ENCODE peak calls at places on chromosomes 7 and 10, in five cellular contexts. One of them, this sample, is unnamed.
A peak's percentile ranks its signal among the peaks of the same experiment; 100 is the strongest.

GRCh38 chr10:131094406-131095108 is 217.0 kb downstream of the TCERG1L start:
- DNase-seq in CD4-positive, alpha-beta memory T cell: no peak
- DNase-seq in lung: no peak
- DNase-seq in heart left ventricle: no peak
- DNase-seq in SJSA1: no peak
- DNase-seq in this sample: no peak

GRCh38 chr10:6151087-6151977 is 51.4 kb upstream of the PFKFB3 start:
- DNase-seq in CD4-positive, alpha-beta memory T cell: no peak
- DNase-seq in lung: peak; percentile 72
- DNase-seq in heart left ventricle: peak; percentile 63
- DNase-seq in SJSA1: no peak
- DNase-seq in this sample: peak; percentile 28

GRCh38 chr7:132764762-132765161 is 188.5 kb upstream of the PLXNA4 start:
- DNase-seq in CD4-positive, alpha-beta memory T cell: no peak
- DNase-seq in lung: no peak
- DNase-seq in heart left ventricle: no peak
- DNase-seq in SJSA1: no peak
- DNase-seq in this sample: no peak

GRCh38 chr7:114412548-114412947 is 2.1 kb upstream of the FOXP2 start:
- DNase-seq in CD4-positive, alpha-beta memory T cell: no peak
- DNase-seq in lung: no peak
- DNase-seq in heart left ventricle: no peak
- DNase-seq in SJSA1: no peak
- DNase-seq in this sample: no peak

GRCh38 chr10:103932996-103933395 is 15.0 kb upstream of the STN1 start:
- DNase-seq in CD4-positive, alpha-beta memory T cell: no peak
- DNase-seq in lung: no peak
- DNase-seq in heart left ventricle: no peak
- DNase-seq in SJSA1: no peak
- DNase-seq in this sample: no peak

GRCh38 chr10:6052247-6053221 is 9.6 kb downstream of the IL2RA start:
- DNase-seq in CD4-positive, alpha-beta memory T cell: peak; percentile 91
- DNase-seq in lung: no peak
- DNase-seq in heart left ventricle: no peak
- DNase-seq in SJSA1: no peak
- DNase-seq in this sample: peak; percentile 77

GRCh38 chr7:144011458-144012230 is 11.5 kb downstream of the OR6B1 start:
- DNase-seq in CD4-positive, alpha-beta memory T cell: no peak
- DNase-seq in lung: no peak
- DNase-seq in heart left ventricle: no peak
- DNase-seq in SJSA1: no peak
- DNase-seq in this sample: no peak

GRCh38 chr7:66152538-66153191 is 38.0 kb downstream of the CRCP start:
- DNase-seq in CD4-positive, alpha-beta memory T cell: no peak
- DNase-seq in lung: no peak
- DNase-seq in heart left ventricle: no peak
- DNase-seq in SJSA1: peak; percentile 96
- DNase-seq in this sample: no peak

GRCh38 chr10:3523309-3524050 is 261.5 kb downstream of the KLF6 start:
- DNase-seq in CD4-positive, alpha-beta memory T cell: no peak
- DNase-seq in lung: no peak
- DNase-seq in heart left ventricle: no peak
- DNase-seq in SJSA1: no peak
- DNase-seq in this sample: no peak

GRCh38 chr10:99694171-99694570 is 34.9 kb downstream of the ENTPD7 start:
- DNase-seq in CD4-positive, alpha-beta memory T cell: no peak
- DNase-seq in lung: no peak
- DNase-seq in heart left ventricle: no peak
- DNase-seq in SJSA1: peak; percentile 75
- DNase-seq in this sample: no peak

GRCh38 chr10:79413196-79413595 is 32.2 kb downstream of the ZCCHC24 start:
- DNase-seq in CD4-positive, alpha-beta memory T cell: no peak
- DNase-seq in lung: no peak
- DNase-seq in heart left ventricle: no peak
- DNase-seq in SJSA1: peak; percentile 37
- DNase-seq in this sample: no peak

GRCh38 chr7:36357054-36357453 is 32.6 kb upstream of the ANLN start:
- DNase-seq in CD4-positive, alpha-beta memory T cell: no peak
- DNase-seq in lung: no peak
- DNase-seq in heart left ventricle: no peak
- DNase-seq in SJSA1: no peak
- DNase-seq in this sample: no peak

GRCh38 chr7:36360244-36360643 is 29.4 kb upstream of the ANLN start:
- DNase-seq in CD4-positive, alpha-beta memory T cell: no peak
- DNase-seq in lung: no peak
- DNase-seq in heart left ventricle: no peak
- DNase-seq in SJSA1: no peak
- DNase-seq in this sample: no peak

GRCh38 chr7:36361227-36361626 is 28.4 kb upstream of the ANLN start:
- DNase-seq in CD4-positive, alpha-beta memory T cell: no peak
- DNase-seq in lung: no peak
- DNase-seq in heart left ventricle: no peak
- DNase-seq in SJSA1: no peak
- DNase-seq in this sample: no peak

GRCh38 chr7:36355490-36355889 is 34.2 kb upstream of the ANLN start:
- DNase-seq in CD4-positive, alpha-beta memory T cell: no peak
- DNase-seq in lung: no peak
- DNase-seq in heart left ventricle: no peak
- DNase-seq in SJSA1: no peak
- DNase-seq in this sample: no peak

GRCh38 chr7:36358589-36358988 is 31.1 kb upstream of the ANLN start:
- DNase-seq in CD4-positive, alpha-beta memory T cell: no peak
- DNase-seq in lung: no peak
- DNase-seq in heart left ventricle: no peak
- DNase-seq in SJSA1: no peak
- DNase-seq in this sample: no peak
- H3K27me3 ChIP-seq in CD4-positive, alpha-beta memory T cell: no peaks in the 10 kb centered on the region
- H3K27me3 ChIP-seq in lung: no peaks in the 10 kb centered on the region
- H3K27me3 ChIP-seq in heart left ventricle: no peaks in the 10 kb centered on the region
- H3K27me3 ChIP-seq in SJSA1: no peaks in the 10 kb centered on the region
- H3K27me3 ChIP-seq in this sample: peaks cover 23% of the 10 kb centered on the region

DNA sequence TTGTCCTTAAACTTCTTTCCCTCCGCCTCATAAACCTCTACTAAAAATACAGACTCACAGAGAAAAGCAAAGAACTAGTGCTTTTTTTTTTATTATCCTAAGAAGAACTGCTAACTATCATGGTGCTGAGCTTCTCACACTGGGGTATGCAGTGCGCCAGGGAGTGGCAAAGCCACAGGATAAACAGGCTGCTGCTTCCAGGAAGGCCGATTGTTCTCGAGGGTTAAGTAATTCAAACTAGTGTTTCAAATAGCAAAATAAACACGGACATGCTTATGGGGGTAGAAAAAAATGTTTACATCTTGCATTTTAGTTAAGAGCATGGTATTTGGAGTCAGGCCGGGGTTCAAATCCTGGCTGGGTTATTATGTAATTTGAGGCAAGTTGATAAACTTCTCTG is 157.0 kb downstream of the TAX1BP1 start:
- DNase-seq in CD4-positive, alpha-beta memory T cell: no peak
- DNase-seq in lung: peak; percentile 36
- DNase-seq in heart left ventricle: no peak
- DNase-seq in SJSA1: peak; percentile 76
- DNase-seq in this sample: no peak
- H3K27ac ChIP-seq in CD4-positive, alpha-beta memory T cell: no peak overlapping the region
- H3K27ac ChIP-seq in lung: no peak overlapping the region
- H3K27ac ChIP-seq in heart left ventricle: no peak overlapping the region
- H3K27ac ChIP-seq in SJSA1: peak overlapping the region; percentile 27
- H3K27ac ChIP-seq in this sample: no peak overlapping the region

DNA sequence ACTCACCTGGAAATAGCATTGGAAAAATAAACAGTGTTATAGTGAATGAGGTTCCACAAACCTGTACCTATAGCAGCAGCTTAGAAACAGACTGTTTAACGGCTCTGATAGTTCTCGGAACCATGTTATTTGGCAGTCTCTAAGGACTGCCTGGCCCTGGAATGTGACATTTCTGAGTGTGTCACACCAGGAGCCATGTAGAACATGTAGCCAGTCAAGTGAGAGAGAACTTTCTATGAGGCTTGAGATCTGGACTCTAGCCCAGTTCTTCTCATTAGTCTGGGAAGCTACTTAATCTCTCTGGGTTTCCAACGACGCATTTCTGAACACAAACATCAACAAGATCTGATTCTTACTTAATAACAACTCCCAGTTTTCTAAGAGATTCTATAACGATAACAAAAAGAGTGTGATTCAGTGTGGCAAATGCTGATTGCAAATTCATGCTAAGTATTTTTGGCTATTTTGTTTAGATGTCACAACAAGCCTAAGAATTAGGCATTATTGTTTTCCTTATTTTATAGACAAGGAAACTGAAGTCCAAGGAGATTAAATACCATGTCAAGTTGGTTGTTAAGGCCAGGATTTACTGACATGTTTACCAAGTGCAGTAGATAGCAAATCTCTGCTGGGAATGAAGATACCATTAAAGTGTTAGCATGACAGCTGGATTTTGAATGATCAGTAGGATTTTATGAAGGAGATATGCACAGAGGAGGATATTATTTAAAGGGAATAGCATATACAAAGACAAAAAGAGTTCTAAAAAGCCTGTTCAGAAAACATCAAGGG is 47.2 kb downstream of the APBB1IP start:
- DNase-seq in CD4-positive, alpha-beta memory T cell: no peak
- DNase-seq in lung: peak; percentile 55
- DNase-seq in heart left ventricle: peak; percentile 22
- DNase-seq in SJSA1: no peak
- DNase-seq in this sample: no peak
- H3K4me1 ChIP-seq in CD4-positive, alpha-beta memory T cell: peaks cover 95% of the 10 kb centered on the region
- H3K4me1 ChIP-seq in lung: peaks cover 2% of the 10 kb centered on the region
- H3K4me1 ChIP-seq in heart left ventricle: peaks cover 11% of the 10 kb centered on the region
- H3K4me1 ChIP-seq in SJSA1: peaks cover 15% of the 10 kb centered on the region
- H3K4me1 ChIP-seq in this sample: peaks cover 89% of the 10 kb centered on the region

GRCh38 chr10:11636761-11637166 is 25.3 kb upstream of the USP6NL start:
- DNase-seq in CD4-positive, alpha-beta memory T cell: no peak
- DNase-seq in lung: no peak
- DNase-seq in heart left ventricle: no peak
- DNase-seq in SJSA1: no peak
- DNase-seq in this sample: no peak

GRCh38 chr10:11631890-11632587 is 20.6 kb upstream of the USP6NL start:
- DNase-seq in CD4-positive, alpha-beta memory T cell: peak; percentile 36
- DNase-seq in lung: no peak
- DNase-seq in heart left ventricle: no peak
- DNase-seq in SJSA1: no peak
- DNase-seq in this sample: no peak

GRCh38 chr10:11629731-11630130 is 18.3 kb upstream of the USP6NL start:
- DNase-seq in CD4-positive, alpha-beta memory T cell: no peak
- DNase-seq in lung: no peak
- DNase-seq in heart left ventricle: no peak
- DNase-seq in SJSA1: no peak
- DNase-seq in this sample: no peak

GRCh38 chr10:11626071-11626470 is 14.6 kb upstream of the USP6NL start:
- DNase-seq in CD4-positive, alpha-beta memory T cell: no peak
- DNase-seq in lung: no peak
- DNase-seq in heart left ventricle: no peak
- DNase-seq in SJSA1: no peak
- DNase-seq in this sample: no peak

DNA sequence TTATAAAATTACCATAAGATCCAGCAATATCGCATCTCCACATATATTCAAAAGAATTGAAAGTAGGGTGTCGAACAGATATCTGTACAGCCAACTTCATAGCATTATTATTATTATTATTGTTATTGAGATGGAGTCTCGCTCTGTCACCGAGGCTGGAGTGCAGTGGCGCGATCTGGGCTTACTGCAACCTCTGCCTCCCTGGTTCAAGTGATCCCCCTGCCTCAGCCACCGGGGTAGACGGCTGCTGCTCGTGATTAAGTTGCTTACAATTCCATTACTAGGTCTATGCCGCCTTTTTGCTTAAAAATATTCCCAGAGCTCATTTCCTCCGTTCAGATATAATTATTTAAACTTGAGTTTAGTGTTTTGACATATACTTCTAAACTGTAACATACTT is 19.8 kb upstream of the USP6NL start:
- DNase-seq in CD4-positive, alpha-beta memory T cell: no peak
- DNase-seq in lung: no peak
- DNase-seq in heart left ventricle: no peak
- DNase-seq in SJSA1: no peak
- DNase-seq in this sample: no peak
- H3K27me3 ChIP-seq in CD4-positive, alpha-beta memory T cell: no peaks in the 10 kb centered on the region
- H3K27me3 ChIP-seq in lung: no peaks in the 10 kb centered on the region
- H3K27me3 ChIP-seq in heart left ventricle: no peaks in the 10 kb centered on the region
- H3K27me3 ChIP-seq in SJSA1: no peaks in the 10 kb centered on the region
- H3K27me3 ChIP-seq in this sample: peaks cover 3% of the 10 kb centered on the region

GRCh38 chr10:77844177-77844576 is 82.4 kb downstream of the DLG5 start:
- DNase-seq in CD4-positive, alpha-beta memory T cell: no peak
- DNase-seq in lung: no peak
- DNase-seq in heart left ventricle: no peak
- DNase-seq in SJSA1: no peak
- DNase-seq in this sample: no peak

GRCh38 chr10:77841711-77842375 is 84.7 kb downstream of the DLG5 start:
- DNase-seq in CD4-positive, alpha-beta memory T cell: no peak
- DNase-seq in lung: no peak
- DNase-seq in heart left ventricle: no peak
- DNase-seq in SJSA1: no peak
- DNase-seq in this sample: no peak

GRCh38 chr10:77842652-77843212 is 83.8 kb downstream of the DLG5 start:
- DNase-seq in CD4-positive, alpha-beta memory T cell: no peak
- DNase-seq in lung: no peak
- DNase-seq in heart left ventricle: no peak
- DNase-seq in SJSA1: no peak
- DNase-seq in this sample: no peak

GRCh38 chr10:77844713-77845454 is 81.7 kb downstream of the DLG5 start:
- DNase-seq in CD4-positive, alpha-beta memory T cell: no peak
- DNase-seq in lung: no peak
- DNase-seq in heart left ventricle: no peak
- DNase-seq in SJSA1: peak; percentile 81
- DNase-seq in this sample: no peak

GRCh38 chr10:77843264-77843663 is 83.3 kb downstream of the DLG5 start:
- DNase-seq in CD4-positive, alpha-beta memory T cell: no peak
- DNase-seq in lung: no peak
- DNase-seq in heart left ventricle: no peak
- DNase-seq in SJSA1: no peak
- DNase-seq in this sample: no peak
- H3K27ac ChIP-seq in CD4-positive, alpha-beta memory T cell: no peak overlapping the region
- H3K27ac ChIP-seq in lung: no peak overlapping the region
- H3K27ac ChIP-seq in heart left ventricle: no peak overlapping the region
- H3K27ac ChIP-seq in SJSA1: no peak overlapping the region
- H3K27ac ChIP-seq in this sample: no peak overlapping the region

GRCh38 chr10:13991353-13991752 is 339.4 kb downstream of the FRMD4A start:
- DNase-seq in CD4-positive, alpha-beta memory T cell: no peak
- DNase-seq in lung: no peak
- DNase-seq in heart left ventricle: no peak
- DNase-seq in SJSA1: no peak
- DNase-seq in this sample: no peak

GRCh38 chr10:13990392-13990805 is 340.3 kb downstream of the FRMD4A start:
- DNase-seq in CD4-positive, alpha-beta memory T cell: no peak
- DNase-seq in lung: no peak
- DNase-seq in heart left ventricle: peak; percentile 64
- DNase-seq in SJSA1: no peak
- DNase-seq in this sample: no peak

GRCh38 chr10:13993169-13993568 is 337.6 kb downstream of the FRMD4A start:
- DNase-seq in CD4-positive, alpha-beta memory T cell: no peak
- DNase-seq in lung: no peak
- DNase-seq in heart left ventricle: no peak
- DNase-seq in SJSA1: no peak
- DNase-seq in this sample: no peak

GRCh38 chr10:13989616-13990015 is 341.1 kb downstream of the FRMD4A start:
- DNase-seq in CD4-positive, alpha-beta memory T cell: no peak
- DNase-seq in lung: no peak
- DNase-seq in heart left ventricle: no peak
- DNase-seq in SJSA1: no peak
- DNase-seq in this sample: no peak

GRCh38 chr10:13990918-13991317 is 339.8 kb downstream of the FRMD4A start:
- DNase-seq in CD4-positive, alpha-beta memory T cell: no peak
- DNase-seq in lung: no peak
- DNase-seq in heart left ventricle: peak; percentile 31
- DNase-seq in SJSA1: peak; percentile 75
- DNase-seq in this sample: no peak
- H3K4me1 ChIP-seq in CD4-positive, alpha-beta memory T cell: peaks cover 28% of the 10 kb centered on the region
- H3K4me1 ChIP-seq in lung: no peaks in the 10 kb centered on the region
- H3K4me1 ChIP-seq in heart left ventricle: peaks cover 14% of the 10 kb centered on the region
- H3K4me1 ChIP-seq in SJSA1: peaks cover 47% of the 10 kb centered on the region
- H3K4me1 ChIP-seq in this sample: peaks cover 21% of the 10 kb centered on the region

GRCh38 chr7:97731736-97732370 is at the start of gene TAC1:
- DNase-seq in CD4-positive, alpha-beta memory T cell: no peak
- DNase-seq in lung: no peak
- DNase-seq in heart left ventricle: peak; percentile 14
- DNase-seq in SJSA1: no peak
- DNase-seq in this sample: no peak
- H3K27me3 ChIP-seq in CD4-positive, alpha-beta memory T cell: peaks cover 22% of the 10 kb centered on the region
- H3K27me3 ChIP-seq in lung: no peaks in the 10 kb centered on the region
- H3K27me3 ChIP-seq in heart left ventricle: peaks cover 23% of the 10 kb centered on the region
- H3K27me3 ChIP-seq in SJSA1: peaks cover 17% of the 10 kb centered on the region
- H3K27me3 ChIP-seq in this sample: peaks cover 22% of the 10 kb centered on the region

This sample was measured in CD4-positive, CD25-positive, alpha-beta regulatory T cell.